ENCODE peak calls at places on chromosome 3, in seven cellular contexts. S is HFFc6, X is SK-N-SH, J is ovary, W is IMR-90, K is lung, D is GM13976. Y is an unnamed sample.

GRCh38 chr3:37144806-37145205 is 29.6 kb downstream of the LRRFIP2 start:
- DNase-seq in W (no peak), S (no peak), J (no peak), K (no peak), X (no peak), D (no peak), Y (no peak)

GRCh38 chr3:148605551-148605950 is 92.2 kb upstream of the AGTR1 start:
- DNase-seq in S (no peak), D (no peak), W (no peak), K (no peak), J (no peak), X (no peak), Y (no peak)

GRCh38 chr3:172658344-172659245 is 52.3 kb downstream of the NCEH1 start:
- DNase-seq in W (peak), X (no peak), K (no peak), D (no peak), J (no peak), S (peak), Y (no peak)

GRCh38 chr3:131976448-131976847 is 58.4 kb downstream of the CPNE4 start:
- DNase-seq in W (no peak), J (no peak), S (no peak), K (no peak), D (no peak), X (no peak), Y (no peak)

GRCh38 chr3:112097378-112097777 is 11.2 kb downstream of the C3orf52 start:
- DNase-seq in J (no peak), S (peak), D (no peak), X (no peak), K (peak), W (peak), Y (no peak)

GRCh38 chr3:183766745-183767606 is 58.4 kb downstream of the MAP6D1 start:
- DNase-seq in K (peak), J (peak), D (peak), X (peak), S (peak), W (peak), Y (peak)

GRCh38 chr3:72060447-72061034 is 275.6 kb upstream of the PROK2 start:
- DNase-seq in S (no peak), W (no peak), X (no peak), D (no peak), J (no peak), K (no peak), Y (no peak)

GRCh38 chr3:189727898-189728297 is 96.7 kb downstream of the TP63 start:
- DNase-seq in D (no peak), S (no peak), W (peak), X (no peak), K (peak), J (no peak), Y (no peak)

GRCh38 chr3:16548721-16549120 is 35.2 kb upstream of the RFTN1 start:
- DNase-seq in D (no peak), S (peak), K (no peak), X (no peak), J (no peak), W (peak), Y (no peak)

GRCh38 chr3:122824465-122825379 is 29.9 kb downstream of the SLC49A4 start:
- DNase-seq in W (peak), J (no peak), X (no peak), D (no peak), K (no peak), S (peak), Y (no peak)

GRCh38 chr3:62207197-62207596 is 166.2 kb downstream of the FEZF2 start:
- DNase-seq in K (no peak), S (no peak), D (no peak), J (no peak), X (no peak), W (no peak), Y (no peak)

GRCh38 chr3:161163297-161163696 is 57.8 kb upstream of the NMD3 start:
- DNase-seq in S (peak), W (peak), D (no peak), J (no peak), K (no peak), X (no peak), Y (no peak)

GRCh38 chr3:78260388-78260787 is 1220.5 kb downstream of the ROBO2 start:
- DNase-seq in K (no peak), X (no peak), J (no peak), W (no peak), D (no peak), S (no peak), Y (no peak)

GRCh38 chr3:88480822-88481221 is 331.1 kb downstream of the C3orf38 start:
- DNase-seq in W (no peak), D (no peak), X (no peak), J (no peak), K (no peak), S (no peak), Y (no peak)

GRCh38 chr3:72395654-72396415 is 452.4 kb downstream of the SHQ1 start:
- DNase-seq in X (no peak), K (no peak), S (peak), D (no peak), W (peak), J (no peak), Y (no peak)

GRCh38 chr3:72196377-72196929 is 411.5 kb upstream of the PROK2 start:
- DNase-seq in S (no peak), D (no peak), J (no peak), W (no peak), X (no peak), K (no peak), Y (no peak)

GRCh38 chr3:71064288-71064975 is 519.1 kb downstream of the FOXP1 start:
- DNase-seq in X (peak), K (peak), S (no peak), W (peak), D (peak), J (peak), Y (peak)

GRCh38 chr3:177746259-177747021 is 549.2 kb upstream of the TBL1XR1 start:
- DNase-seq in S (no peak), J (no peak), W (peak), K (no peak), X (no peak), D (no peak), Y (no peak)

GRCh38 chr3:172560026-172560425 is 36.8 kb upstream of the TNFSF10 start:
- DNase-seq in W (peak), K (no peak), X (no peak), J (no peak), S (no peak), D (no peak), Y (no peak)

GRCh38 chr3:44893097-44893496 is 18.7 kb downstream of the TGM4 start:
- DNase-seq in X (no peak), W (peak), K (no peak), D (no peak), S (peak), J (no peak), Y (no peak)

GRCh38 chr3:137970914-137971831 is 38.8 kb upstream of the CLDN18 start:
- DNase-seq in W (peak), K (peak), J (peak), D (peak), S (peak), X (peak), Y (peak)

GRCh38 chr3:183400352-183400751 is 28.1 kb downstream of the MCF2L2 start:
- DNase-seq in X (no peak), S (no peak), K (no peak), J (no peak), D (no peak), W (no peak), Y (no peak)

GRCh38 chr3:38039899-38040261 is 872 bp downstream of the DLEC1 start:
- DNase-seq in X (no peak), D (peak), K (peak), S (peak), J (no peak), W (peak), Y (peak)

GRCh38 chr3:17544632-17545031 is 197.8 kb downstream of the TBC1D5 start:
- DNase-seq in J (no peak), S (no peak), X (no peak), D (no peak), K (no peak), W (peak), Y (no peak)

GRCh38 chr3:152105446-152105845 is 163.3 kb upstream of the MBNL1 start:
- DNase-seq in K (no peak), S (no peak), X (no peak), D (no peak), W (peak), J (no peak), Y (no peak)

GRCh38 chr3:133663569-133664313 is 2.0 kb upstream of the TOPBP1 start:
- DNase-seq in S (peak), D (peak), K (no peak), J (no peak), W (peak), X (peak), Y (peak)

GRCh38 chr3:14561051-14561634 is 21.0 kb upstream of the GRIP2 start:
- DNase-seq in J (no peak), W (peak), X (no peak), D (no peak), K (no peak), S (peak), Y (no peak)

GRCh38 chr3:45944830-45945620 is 1.8 kb downstream of the CXCR6 start:
- DNase-seq in D (no peak), J (no peak), K (no peak), S (no peak), X (no peak), W (no peak), Y (no peak)

GRCh38 chr3:37935756-37936666 is 54.6 kb upstream of the VILL start:
- DNase-seq in J (no peak), D (no peak), K (peak), W (peak), X (no peak), S (peak), Y (no peak)

GRCh38 chr3:189953551-189953950 is 167.1 kb downstream of the P3H2 start:
- DNase-seq in K (no peak), J (no peak), X (no peak), W (peak), S (no peak), D (no peak), Y (no peak)

GRCh38 chr3:10195692-10196091 is 31.0 kb downstream of the IRAK2 start:
- DNase-seq in S (no peak), X (no peak), K (no peak), D (no peak), J (no peak), W (no peak), Y (no peak)

GRCh38 chr3:10193692-10194327 is 29.1 kb downstream of the IRAK2 start:
- DNase-seq in S (no peak), K (no peak), X (no peak), J (no peak), D (no peak), W (no peak), Y (no peak)

GRCh38 chr3:10189557-10190374 is 25.0 kb downstream of the IRAK2 start:
- DNase-seq in K (peak), S (no peak), W (peak), X (peak), D (no peak), J (no peak), Y (no peak)

GRCh38 chr3:10194328-10195071 is 29.8 kb downstream of the IRAK2 start:
- DNase-seq in S (no peak), D (peak), X (no peak), J (no peak), W (no peak), K (no peak), Y (peak)

GRCh38 chr3:10192953-10193691 is 28.4 kb downstream of the IRAK2 start:
- DNase-seq in W (peak), J (no peak), D (no peak), S (peak), K (no peak), X (peak), Y (no peak)
- TF ChIP-seq CTCF in W (peak), J (no peak), D (no peak), S (peak), K (no peak), X (peak), Y (peak)

DNA sequence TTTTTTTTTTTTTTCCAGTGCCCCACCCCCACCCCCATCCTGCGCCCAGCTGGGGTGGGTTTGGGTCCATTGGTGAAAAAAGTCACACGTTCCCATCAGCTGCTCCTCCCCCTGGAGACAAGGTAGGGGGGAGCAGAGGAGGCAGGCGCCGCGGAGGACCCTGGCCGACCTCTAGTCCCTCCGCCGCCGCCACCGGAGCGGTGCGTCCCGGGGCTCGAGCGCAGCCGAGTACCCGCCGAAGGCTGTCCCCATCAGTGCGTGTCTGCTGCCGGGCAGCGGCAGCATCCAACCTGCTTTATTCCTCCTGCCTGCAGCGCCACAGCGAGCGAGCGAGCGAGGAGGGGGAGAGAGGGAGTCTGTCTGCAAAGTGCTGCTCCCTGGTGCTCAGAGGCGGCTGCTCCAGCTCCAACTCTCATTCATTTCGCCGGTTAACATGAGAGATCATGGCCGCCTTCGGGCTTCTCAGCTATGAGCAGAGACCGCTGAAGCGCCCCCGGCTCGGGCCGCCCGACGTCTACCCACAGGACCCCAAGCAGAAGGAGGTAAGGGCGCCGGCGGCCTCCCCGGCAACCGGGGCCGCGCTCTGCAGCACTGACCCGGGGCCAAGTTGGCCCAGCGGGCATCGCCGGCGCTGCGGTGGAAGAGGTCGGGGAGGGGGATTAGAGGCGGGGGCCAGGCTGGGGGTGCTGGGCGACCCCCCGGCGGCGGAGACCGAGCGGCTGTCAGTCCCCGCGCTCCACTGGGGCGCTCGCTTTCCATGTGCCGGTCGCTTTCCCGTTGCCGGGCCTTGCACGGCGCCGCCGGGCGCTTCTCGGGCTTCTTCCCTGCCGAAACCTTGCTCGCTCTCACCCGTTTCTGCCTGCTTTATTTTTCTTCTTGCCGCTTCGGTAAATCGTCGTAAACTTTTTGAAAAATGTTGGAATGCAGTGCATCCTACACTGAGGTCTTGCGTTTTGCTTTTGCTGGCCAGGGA is 1.3 kb downstream of the MED12L start:
- DNase-seq in X (peak), D (peak), J (peak), W (peak), K (peak), S (peak), Y (peak)
- TF ChIP-seq CTCF in X (peak), D (no peak), J (no peak), W (peak), K (no peak), S (peak), Y (no peak)

GRCh38 chr3:27252646-27253045 is 116.5 kb downstream of the NEK10 start:
- DNase-seq in D (no peak), W (no peak), J (no peak), S (no peak), X (no peak), K (no peak), Y (no peak)

GRCh38 chr3:27253391-27253790 is 115.8 kb downstream of the NEK10 start:
- DNase-seq in D (no peak), K (no peak), X (no peak), W (no peak), S (no peak), J (no peak), Y (no peak)

GRCh38 chr3:27254896-27255295 is 114.3 kb downstream of the NEK10 start:
- DNase-seq in S (no peak), K (no peak), J (no peak), W (no peak), X (no peak), D (no peak), Y (no peak)

GRCh38 chr3:27253831-27254230 is 115.4 kb downstream of the NEK10 start:
- DNase-seq in X (peak), J (no peak), W (peak), K (peak), S (peak), D (peak), Y (peak)
- TF ChIP-seq CTCF in X (peak), J (no peak), W (peak), K (no peak), S (peak), D (peak), Y (peak)

DNA sequence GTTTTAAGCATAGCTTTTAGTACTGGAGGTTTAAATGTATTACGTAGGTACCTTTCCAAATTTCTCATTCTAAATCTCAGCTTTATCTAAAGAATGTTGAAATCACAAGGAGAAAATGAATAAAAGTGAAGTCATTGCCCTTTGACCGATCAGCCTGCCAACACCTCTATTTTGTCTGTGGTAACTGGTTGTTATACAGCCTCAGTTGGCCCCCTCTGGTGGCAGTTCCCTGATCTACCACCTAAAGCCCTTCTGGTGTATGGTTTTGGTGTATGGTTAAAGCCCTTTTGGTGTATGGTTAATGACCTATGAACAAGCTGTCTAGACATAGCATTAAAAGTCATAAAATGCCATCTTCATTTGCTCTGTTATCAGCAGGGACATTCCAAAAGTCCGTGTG is 378.2 kb upstream of the AZI2 start:
- DNase-seq in K (peak), S (no peak), D (peak), X (peak), J (no peak), W (no peak), Y (peak)
- TF ChIP-seq CTCF in K (peak), S (peak), D (peak), X (peak), J (no peak), W (peak), Y (peak)

DNA sequence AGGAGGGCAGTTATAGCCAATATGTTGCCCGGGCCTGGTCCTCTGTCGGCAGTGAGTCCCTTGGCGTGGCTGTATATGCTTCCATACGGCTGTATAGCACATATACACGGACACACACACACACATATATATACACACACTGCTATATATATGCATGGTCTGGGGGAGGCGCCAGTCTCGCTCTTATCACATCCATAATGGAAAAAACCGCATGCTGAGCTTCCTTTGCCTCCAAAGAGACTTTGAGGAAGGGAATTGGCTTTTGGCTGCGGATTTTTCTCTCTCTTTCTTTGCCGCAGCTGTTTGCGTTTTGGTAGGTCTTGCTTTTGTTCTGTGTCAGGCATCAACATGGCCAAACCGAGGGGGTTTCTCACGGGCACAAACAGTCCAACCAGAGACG is 11.3 kb upstream of the TMEM115 start:
- DNase-seq in J (no peak), S (no peak), W (peak), X (peak), D (no peak), K (no peak), Y (no peak)
- TF ChIP-seq CTCF in J (no peak), S (peak), W (peak), X (peak), D (no peak), K (no peak), Y (no peak)

DNA sequence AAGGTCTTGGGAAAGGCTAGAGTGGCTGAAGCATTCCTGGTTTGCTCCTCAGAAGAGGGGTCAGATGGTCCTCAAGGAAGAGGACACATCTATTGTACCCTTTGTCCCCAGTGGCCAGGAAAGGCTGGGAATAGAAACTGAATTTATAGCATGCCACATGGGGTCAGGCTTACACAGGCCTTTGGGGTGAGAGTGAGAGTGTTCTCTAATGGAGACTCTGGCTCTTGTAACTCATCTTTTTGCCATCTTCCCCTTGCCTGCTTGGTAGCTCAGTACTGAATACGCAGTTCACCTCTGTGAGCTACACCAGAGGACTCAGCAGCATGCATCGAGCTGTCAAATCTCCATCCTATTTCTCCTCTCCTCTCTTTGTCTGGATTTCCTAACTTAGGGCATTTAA is 87.5 kb downstream of the ATP2B2 start:
- DNase-seq in X (peak), W (peak), K (no peak), S (peak), J (no peak), D (peak), Y (peak)
- TF ChIP-seq CTCF in X (peak), W (peak), K (no peak), S (peak), J (no peak), D (peak), Y (no peak)

DNA sequence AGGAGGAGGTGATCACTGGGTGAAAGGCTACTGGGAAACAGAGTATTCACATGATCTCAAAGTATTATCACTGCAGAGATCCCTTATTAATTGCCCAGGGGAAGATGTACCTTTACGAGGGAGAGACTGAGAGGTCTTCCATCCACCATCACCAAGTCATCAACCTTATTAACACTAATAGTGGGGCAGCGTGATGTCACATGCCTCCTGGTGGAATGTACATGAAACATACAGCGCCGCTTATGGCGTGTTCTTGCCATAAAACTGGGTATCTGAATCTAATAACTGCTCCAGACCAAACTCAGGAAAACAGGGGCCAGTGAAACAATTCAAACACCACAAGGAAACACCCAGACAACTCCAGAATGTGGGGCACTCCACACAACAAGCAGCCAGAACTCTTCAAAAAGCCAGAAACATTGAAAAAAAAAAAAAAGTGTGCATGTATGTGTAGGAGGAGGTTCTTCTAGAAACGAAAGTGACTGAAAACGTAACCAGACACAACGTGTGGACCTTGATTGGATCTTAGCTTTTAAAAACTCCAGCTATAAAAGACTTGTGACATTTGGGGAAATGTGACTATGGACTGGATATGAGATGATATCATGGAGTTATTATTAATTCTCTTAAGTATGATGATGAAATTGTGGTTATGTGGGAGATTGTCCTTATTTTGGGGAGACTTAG is 4.6 kb downstream of the STIMATE start:
- DNase-seq in X (no peak), D (peak), S (peak), K (no peak), J (no peak), W (no peak), Y (peak)
- TF ChIP-seq CTCF in X (peak), D (no peak), S (peak), K (no peak), J (no peak), W (no peak), Y (no peak)

Y was measured in GM20000.